ENCODE peak calls at places on chromosomes 16 and 17, in eight cellular contexts. E is BE2C, L is AG04450, Y is spleen, N is lower lobe of right lung, S is lung, K is MM.1S, U is right cardiac atrium. X is an unnamed sample. For H3K27me3, the result is how much of the 10 kb centered on the place peaks cover.

GRCh38 chr16:89322381-89323119 is 105.0 kb downstream of the ZNF778 start:
- DNase-seq in K (no peak), N (peak), Y (peak), U (peak), L (peak), S (peak), E (peak), X (peak)

GRCh38 chr16:75682308-75682707 is 5.5 kb upstream of the CPHXL2 start:
- DNase-seq in K (no peak), U (no peak), Y (no peak), N (no peak), E (no peak), S (no peak), L (no peak), X (no peak)

GRCh38 chr17:20302191-20302917 is 165.0 kb downstream of the LGALS9B start:
- DNase-seq in L (no peak), U (no peak), E (no peak), K (peak), N (no peak), Y (no peak), S (no peak), X (no peak)

GRCh38 chr16:82633964-82634600 is 7.3 kb downstream of the CDH13 start:
- DNase-seq in U (peak), L (no peak), E (no peak), N (no peak), S (no peak), Y (no peak), K (no peak), X (peak)

GRCh38 chr17:3032258-3033247 is 30.9 kb downstream of the OR1D5 start:
- DNase-seq in U (no peak), L (no peak), E (no peak), K (no peak), N (peak), S (no peak), Y (peak), X (no peak)

GRCh38 chr16:86299882-86300490 is 210.3 kb upstream of the FOXF1 start:
- DNase-seq in E (no peak), N (no peak), U (no peak), S (no peak), Y (no peak), L (no peak), K (no peak), X (peak)

GRCh38 chr16:4945560-4946502 is 8.9 kb upstream of the PPL start:
- DNase-seq in K (no peak), E (no peak), U (peak), Y (no peak), S (peak), N (peak), L (no peak), X (peak)

GRCh38 chr16:28596115-28596630 is 677 bp downstream of the SULT1A2 start:
- DNase-seq in U (no peak), L (no peak), K (no peak), S (no peak), E (no peak), Y (peak), N (no peak), X (no peak)

GRCh38 chr16:81646561-81646960 is 132.5 kb upstream of the PLCG2 start:
- DNase-seq in K (no peak), Y (no peak), N (no peak), U (no peak), L (peak), E (no peak), S (no peak), X (peak)

GRCh38 chr17:78484300-78485159 is 92.7 kb downstream of the DNAH17 start:
- DNase-seq in L (no peak), K (no peak), N (peak), Y (peak), U (no peak), E (no peak), S (no peak), X (peak)

GRCh38 chr16:3413730-3414379 is 12.8 kb downstream of the ZNF174 start:
- DNase-seq in U (no peak), N (no peak), S (no peak), Y (no peak), E (peak), L (no peak), K (no peak), X (no peak)

GRCh38 chr16:48044117-48044516 is 111.7 kb downstream of the ABCC12 start:
- DNase-seq in K (no peak), S (no peak), L (no peak), N (no peak), U (no peak), E (no peak), Y (no peak), X (no peak)

GRCh38 chr17:66540131-66540781 is 237.8 kb downstream of the PRKCA start:
- DNase-seq in Y (no peak), K (no peak), E (no peak), N (no peak), L (peak), S (no peak), U (peak), X (peak)

GRCh38 chr16:67170168-67170947 is at the start of gene NOL3:
- DNase-seq in U (peak), N (peak), E (peak), L (peak), K (peak), Y (peak), S (peak), X (peak)
- H3K27me3 ChIP-seq in U (under half), N (under half), E (under half), L (under half), K (under half), Y (half or more), S (under half), X (under half)

DNA sequence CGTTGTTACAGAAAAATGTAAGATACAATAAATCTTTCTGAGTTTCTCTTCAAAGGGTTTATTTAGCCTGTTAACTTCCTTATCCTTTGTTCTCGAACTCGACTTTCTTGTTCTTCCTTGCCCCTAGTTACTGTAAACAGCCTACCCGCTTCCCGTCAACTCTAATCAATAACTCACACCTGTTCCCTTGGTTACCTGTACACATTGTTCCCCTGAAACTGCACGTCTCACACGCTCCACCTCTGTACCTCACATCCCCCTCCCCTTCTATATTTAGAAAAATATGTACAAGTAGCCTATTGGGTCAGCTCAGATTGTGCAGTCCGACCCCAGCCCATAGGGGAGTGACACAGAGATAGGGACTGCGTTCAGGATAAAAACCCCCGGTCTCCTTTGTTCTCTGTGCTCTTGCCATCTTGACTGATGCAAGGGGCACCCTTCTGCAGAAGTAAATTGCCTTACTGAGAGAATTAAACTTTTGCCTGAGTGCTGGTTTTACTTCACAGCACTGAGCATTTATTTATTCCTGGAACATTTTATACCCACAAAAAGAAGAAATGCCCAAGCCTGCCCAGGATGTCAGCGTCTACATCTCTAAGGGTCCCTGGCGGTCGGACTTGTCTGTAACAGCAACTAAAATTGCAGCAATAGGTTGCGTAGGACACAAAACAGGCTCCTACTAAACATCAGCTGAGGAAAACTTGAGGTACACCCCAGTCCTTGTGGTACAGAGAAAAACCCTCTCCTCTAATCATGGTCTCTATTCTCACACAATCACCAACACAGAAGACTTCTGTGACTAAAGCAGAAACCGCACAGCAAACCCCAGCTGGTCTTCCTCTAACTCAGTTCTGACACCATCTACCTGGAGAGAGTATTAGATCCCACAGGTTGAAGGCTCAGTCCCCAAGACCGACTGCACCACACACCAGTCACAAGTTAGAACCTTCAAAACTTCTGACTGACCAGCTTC is 11.3 kb downstream of the WDR45B start:
- DNase-seq in U (no peak), S (no peak), L (no peak), K (no peak), Y (no peak), N (peak), E (no peak), X (no peak)
- H3K27me3 ChIP-seq in U (under half), S (under half), L (under half), K (under half), Y (under half), N (under half), E (under half), X (under half)

DNA sequence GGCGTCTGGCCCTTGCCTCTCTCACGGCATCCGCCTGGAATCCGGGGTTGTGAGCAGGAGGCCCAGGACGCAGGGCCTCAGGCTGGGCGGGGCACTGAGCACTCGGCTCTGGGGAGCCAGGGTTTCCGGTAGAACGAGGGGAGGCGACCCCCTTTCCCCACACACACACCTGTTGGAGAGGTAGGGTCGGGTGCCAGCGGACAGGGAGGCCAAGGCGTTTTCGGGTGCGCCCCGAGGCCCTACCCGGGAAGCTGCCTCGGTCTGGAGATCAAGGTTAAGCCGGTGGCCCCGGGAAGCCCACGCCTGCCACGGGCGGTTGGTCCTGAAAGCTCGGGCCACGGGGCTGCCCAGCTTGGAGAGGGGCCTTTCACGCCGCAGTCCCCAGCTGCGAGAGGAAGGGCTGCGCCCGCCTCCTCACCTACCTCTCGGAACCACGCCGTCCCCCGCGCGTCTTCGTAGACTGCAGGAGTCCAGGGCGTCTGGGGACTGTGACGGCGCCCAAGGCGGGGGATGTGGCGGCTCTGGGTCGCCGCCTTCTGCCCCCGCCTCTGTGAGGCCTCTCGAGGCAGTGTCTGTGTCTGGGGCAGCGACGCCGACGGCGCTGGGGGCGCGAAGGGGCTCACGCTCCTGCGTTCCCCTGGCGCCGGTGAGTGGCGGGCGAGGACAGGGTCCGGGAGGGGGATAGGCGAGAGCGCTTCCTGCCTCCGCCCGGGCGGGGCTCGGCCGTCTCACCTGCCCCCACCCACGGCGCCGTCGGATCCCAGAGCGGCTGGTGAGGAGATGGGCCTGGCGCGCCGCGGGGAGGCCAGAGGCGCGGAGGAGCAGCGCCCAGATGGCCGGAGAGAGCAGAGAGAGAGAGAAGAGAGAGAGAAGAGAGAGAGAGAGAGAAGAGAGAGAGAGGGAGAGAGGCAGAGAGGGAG is 20.3 kb upstream of the HOXB9 start:
- DNase-seq in L (no peak), Y (no peak), K (no peak), E (no peak), N (no peak), S (no peak), U (no peak), X (peak)
- H3K27me3 ChIP-seq in L (half or more), Y (under half), K (under half), E (half or more), N (half or more), S (under half), U (under half), X (half or more)

DNA sequence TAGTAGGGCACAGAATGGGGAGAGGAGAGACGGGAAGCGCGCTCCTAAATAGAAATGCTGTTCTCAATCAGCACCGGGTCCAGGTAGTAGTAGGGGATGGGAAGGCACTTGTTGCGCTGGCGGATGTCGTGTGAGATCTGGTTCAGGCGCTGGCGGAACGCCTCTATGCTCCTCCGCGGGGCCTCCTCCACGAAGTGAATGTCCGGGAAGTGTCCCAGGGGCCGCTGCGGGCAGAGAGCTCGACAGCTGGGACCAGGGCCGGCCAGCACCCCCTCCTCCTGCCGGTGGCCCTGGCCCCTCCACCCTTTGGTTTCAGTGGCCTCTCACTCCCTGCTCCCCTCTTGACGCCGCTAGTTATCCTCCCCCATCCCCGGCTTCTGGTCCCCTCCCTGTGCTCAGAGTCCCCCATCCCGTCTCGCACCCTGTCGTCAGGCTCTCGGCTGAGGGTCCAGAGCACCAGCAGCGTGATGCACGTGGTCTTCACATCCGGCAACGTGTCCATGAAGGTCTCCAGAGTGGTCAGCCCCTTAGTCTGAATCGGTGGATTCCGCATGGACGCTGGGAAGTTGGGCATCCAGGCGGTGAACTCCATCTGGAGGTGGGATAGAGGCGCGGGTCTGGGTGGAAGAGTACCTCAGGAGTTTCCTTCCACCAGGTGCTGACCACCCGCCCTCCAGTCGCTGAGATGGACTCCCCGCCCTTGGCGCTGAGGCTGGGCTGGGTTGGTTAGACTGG is 14.6 kb downstream of the ALOX12B start:
- DNase-seq in S (no peak), Y (peak), N (peak), E (no peak), L (no peak), K (no peak), U (no peak), X (peak)
- H3K27me3 ChIP-seq in S (under half), Y (under half), N (half or more), E (under half), L (half or more), K (half or more), U (under half), X (half or more)

GRCh38 chr17:56599566-56599965 is 6.1 kb downstream of the NOG start:
- DNase-seq in U (no peak), E (no peak), K (no peak), Y (no peak), L (no peak), N (no peak), S (no peak), X (no peak)

GRCh38 chr17:56599093-56599492 is 5.6 kb downstream of the NOG start:
- DNase-seq in L (no peak), N (no peak), Y (no peak), S (no peak), E (no peak), U (no peak), K (no peak), X (no peak)

GRCh38 chr17:56596741-56597494 is 3.4 kb downstream of the NOG start:
- DNase-seq in U (no peak), E (no peak), Y (no peak), K (no peak), N (no peak), S (no peak), L (no peak), X (peak)

GRCh38 chr17:56597495-56597990 is 4.0 kb downstream of the NOG start:
- DNase-seq in L (no peak), N (peak), Y (no peak), U (peak), K (no peak), S (no peak), E (peak), X (peak)

GRCh38 chr17:56598471-56598870 is 5.0 kb downstream of the NOG start:
- DNase-seq in K (no peak), U (no peak), S (no peak), Y (no peak), N (no peak), L (no peak), E (no peak), X (peak)
- H3K27me3 ChIP-seq in K (under half), U (under half), S (under half), Y (under half), N (half or more), L (under half), E (half or more), X (under half)

GRCh38 chr17:46819906-46820351 is 1.4 kb upstream of the WNT3 start:
- DNase-seq in Y (no peak), K (no peak), U (no peak), L (no peak), E (no peak), S (no peak), N (no peak), X (no peak)

GRCh38 chr17:46823657-46824056 is 5.2 kb upstream of the WNT3 start:
- DNase-seq in U (no peak), Y (no peak), E (no peak), N (no peak), K (no peak), L (no peak), S (no peak), X (no peak)

GRCh38 chr17:46821482-46822387 is 3.2 kb upstream of the WNT3 start:
- DNase-seq in Y (no peak), U (no peak), L (no peak), N (no peak), K (no peak), E (no peak), S (no peak), X (no peak)

GRCh38 chr17:46820592-46821450 is 2.3 kb upstream of the WNT3 start:
- DNase-seq in Y (no peak), E (no peak), N (no peak), U (no peak), K (no peak), S (no peak), L (no peak), X (no peak)

GRCh38 chr17:46822388-46822921 is 4.0 kb upstream of the WNT3 start:
- DNase-seq in S (peak), N (peak), K (peak), U (no peak), E (no peak), L (no peak), Y (peak), X (no peak)
- H3K27me3 ChIP-seq in S (under half), N (half or more), K (half or more), U (under half), E (under half), L (half or more), Y (under half), X (half or more)

X was measured in mesenchymal stem cell.